ENCODE peak calls at places on chromosomes 3 and 15, in nine cellular contexts. L is stomach, X is sigmoid colon, M is H1, T is GM23338, J is transverse colon, Y is HCT116, Z is suprapubic skin, O is upper lobe of left lung. V is an unnamed sample.
A peak's percentile ranks its signal among the peaks of the same experiment; 100 is the strongest.

GRCh38 chr15:26082069-26082832 is 219.1 kb upstream of the ATP10A start:
- DNase-seq in L (peak; percentile 96), X (peak; percentile 98), M (peak; percentile 98), O (peak; percentile 97), J (peak; percentile 94), Y (no peak), T (peak; percentile 97), Z (peak; percentile 98), V (peak; percentile 96)

GRCh38 chr15:70343961-70344360 is 246.2 kb upstream of the TLE3 start:
- DNase-seq in L (no peak), Z (no peak), J (no peak), O (no peak), X (no peak), M (peak; percentile 10), Y (no peak), T (no peak), V (no peak)

GRCh38 chr3:53554559-53555511 is 60.4 kb downstream of the CACNA1D start:
- DNase-seq in O (no peak), L (no peak), Z (no peak), J (no peak), Y (no peak), M (no peak), T (no peak), X (no peak), V (no peak)

GRCh38 chr3:39193391-39193790 is 996 bp upstream of the XIRP1 start:
- DNase-seq in O (no peak), Z (no peak), Y (no peak), J (no peak), T (no peak), X (no peak), L (no peak), M (no peak), V (no peak)

GRCh38 chr15:59948924-59949613 is 55.0 kb upstream of the FOXB1 start:
- DNase-seq in O (no peak), M (no peak), J (no peak), X (no peak), Z (no peak), Y (no peak), L (no peak), T (no peak), V (no peak)

GRCh38 chr3:57696861-57697321 is 4.0 kb upstream of the DENND6A start:
- DNase-seq in O (no peak), Z (no peak), X (no peak), L (no peak), J (no peak), M (no peak), T (no peak), Y (no peak), V (no peak)

GRCh38 chr3:99482191-99482590 is 156.2 kb upstream of the COL8A1 start:
- DNase-seq in J (no peak), X (no peak), L (no peak), O (no peak), M (no peak), Z (no peak), T (no peak), Y (no peak), V (no peak)

GRCh38 chr15:95799286-95800187 is 531.0 kb upstream of the NR2F2 start:
- DNase-seq in X (no peak), M (no peak), Z (no peak), J (no peak), L (no peak), T (no peak), O (no peak), Y (no peak), V (no peak)

GRCh38 chr15:45635191-45635638 is 386 bp downstream of the SQOR start:
- DNase-seq in M (no peak), T (peak; percentile 74), Z (peak; percentile 89), X (peak; percentile 90), O (peak; percentile 86), Y (no peak), J (peak; percentile 82), L (peak; percentile 73), V (peak; percentile 94)

GRCh38 chr3:132285620-132285945 is 31.6 kb upstream of the ACP3 start:
- DNase-seq in X (no peak), L (peak; percentile 54), J (no peak), M (no peak), T (peak; percentile 51), O (no peak), Z (no peak), Y (no peak), V (no peak)

GRCh38 chr15:36401586-36401966 is 177.8 kb upstream of the CDIN1 start:
- DNase-seq in J (no peak), M (no peak), T (no peak), X (no peak), Z (no peak), Y (no peak), L (no peak), O (no peak), V (no peak)

GRCh38 chr3:168249539-168250414 is 154.1 kb upstream of the GOLIM4 start:
- DNase-seq in O (peak; percentile 79), T (peak; percentile 95), L (peak; percentile 70), J (peak; percentile 64), M (peak; percentile 89), Y (peak; percentile 36), Z (peak; percentile 68), X (peak; percentile 76), V (peak; percentile 85)

GRCh38 chr3:4416961-4417360 is 50.1 kb downstream of the SUMF1 start:
- DNase-seq in X (no peak), L (no peak), O (no peak), Z (peak; percentile 69), T (no peak), J (no peak), Y (peak; percentile 6), M (no peak), V (no peak)

GRCh38 chr15:96337991-96338771 is 7.7 kb downstream of the NR2F2 start:
- DNase-seq in X (no peak), Y (no peak), J (no peak), T (peak; percentile 22), M (no peak), L (no peak), Z (no peak), O (no peak), V (no peak)

GRCh38 chr15:29530966-29531365 is 261.3 kb upstream of the NSMCE3 start:
- DNase-seq in M (no peak), X (no peak), J (no peak), Z (no peak), T (no peak), Y (no peak), L (no peak), O (no peak), V (no peak)

GRCh38 chr3:13111874-13112520 is 38.8 kb upstream of the IQSEC1 start:
- DNase-seq in O (peak; percentile 84), L (peak; percentile 86), T (no peak), Z (peak; percentile 55), Y (no peak), J (peak; percentile 40), X (peak; percentile 25), M (no peak), V (peak; percentile 69)

GRCh38 chr15:61034793-61035710 is 194.1 kb downstream of the RORA start:
- DNase-seq in Z (no peak), T (no peak), M (no peak), O (no peak), X (no peak), Y (no peak), J (no peak), L (no peak), V (no peak)
- H3K4me3 ChIP-seq in Z (no peak overlapping the region), T (no peak overlapping the region), M (no peak overlapping the region), O (no peak overlapping the region), X (no peak overlapping the region), Y (no peak overlapping the region), J (no peak overlapping the region), L (no peak overlapping the region), V (no peak overlapping the region)

GRCh38 chr3:191961529-191961928 is 500.6 kb downstream of the PYDC2 start:
- DNase-seq in X (no peak), T (no peak), Z (no peak), O (no peak), L (no peak), J (no peak), M (no peak), Y (no peak), V (no peak)

GRCh38 chr3:191958980-191959671 is 498.2 kb downstream of the PYDC2 start:
- DNase-seq in L (no peak), T (peak; percentile 28), O (no peak), Y (no peak), J (no peak), Z (no peak), X (no peak), M (no peak), V (no peak)

GRCh38 chr3:191962324-191962723 is 501.4 kb downstream of the PYDC2 start:
- DNase-seq in T (no peak), L (no peak), Y (no peak), O (no peak), M (no peak), Z (no peak), J (no peak), X (no peak), V (no peak)

GRCh38 chr3:191959876-191960418 is 499.0 kb downstream of the PYDC2 start:
- DNase-seq in L (no peak), M (no peak), Y (no peak), T (peak; percentile 2), J (no peak), X (no peak), Z (no peak), O (no peak), V (no peak)

GRCh38 chr3:191961036-191961435 is 500.1 kb downstream of the PYDC2 start:
- DNase-seq in M (no peak), Z (no peak), J (no peak), O (no peak), L (no peak), Y (no peak), X (no peak), T (no peak), V (no peak)
- H3K4me1 ChIP-seq in M (peaks cover 12% of the 10 kb centered on the region), Z (no peaks in the 10 kb centered on the region), J (no peaks in the 10 kb centered on the region), O (no peaks in the 10 kb centered on the region), L (no peaks in the 10 kb centered on the region), Y (no peaks in the 10 kb centered on the region), X (no peaks in the 10 kb centered on the region), T (peaks cover 30% of the 10 kb centered on the region), V (no peaks in the 10 kb centered on the region)

GRCh38 chr3:28103871-28104270 is 137.5 kb upstream of the CMC1 start:
- DNase-seq in J (no peak), X (no peak), Y (no peak), L (no peak), M (no peak), Z (no peak), T (no peak), O (no peak), V (no peak)
- TF ChIP-seq POLR2AphosphoS5 in J (no peak), X (no peak), Y (no peak), L (no peak), M (no peak), Z (no peak), T (no peak), O (no peak), V (no peak)

GRCh38 chr3:32951410-32951811 is at the start of gene CCR4:
- DNase-seq in Z (no peak), X (no peak), L (no peak), J (no peak), O (peak; percentile 42), Y (no peak), T (no peak), M (peak; percentile 36), V (peak; percentile 74)
- H3K4me3 ChIP-seq in Z (no peak within 1 kb of the TSS), X (no peak within 1 kb of the TSS), L (no peak within 1 kb of the TSS), J (no peak within 1 kb of the TSS), O (no peak within 1 kb of the TSS), Y (no peak within 1 kb of the TSS), T (no peak within 1 kb of the TSS), M (no peak within 1 kb of the TSS), V (no peak within 1 kb of the TSS)

V was measured in spleen.